ENCODE peak calls at places on chromosomes 11 and 22, in nine cellular contexts. I is astrocyte, K is glutamatergic neuron, J is neural progenitor cell, H is AG04450, P is K562, O is cardiac fibroblast, M is AG10803, C is lower lobe of right lung. U is an unnamed sample.

GRCh38 chr11:57459112-57460016 is 964 bp upstream of the RTN4RL2 start:
- DNase-seq in I (no peak), K (peak; percentile 34), J (peak; percentile 45), H (no peak), P (no peak), O (no peak), M (no peak), C (no peak), U (peak; percentile 50)

GRCh38 chr22:49592780-49593501 is 234.7 kb downstream of the BRD1 start:
- DNase-seq in I (no peak), K (no peak), J (no peak), H (no peak), P (no peak), O (no peak), M (no peak), C (peak; percentile 48), U (no peak)

GRCh38 chr11:129148487-129148886 is 43.6 kb downstream of the ARHGAP32 start:
- DNase-seq in I (no peak), K (no peak), J (no peak), H (no peak), P (no peak), O (no peak), M (no peak), C (no peak), U (no peak)

GRCh38 chr11:114832532-114833125 is 154.3 kb downstream of the NXPE2 start:
- DNase-seq in I (no peak), K (no peak), J (no peak), H (no peak), P (no peak), O (no peak), M (no peak), C (no peak), U (no peak)

GRCh38 chr11:119728651-119729580 is at the start of gene NECTIN1:
- DNase-seq in I (peak; percentile 76), K (peak; percentile 98), J (peak; percentile 97), H (peak; percentile 55), P (peak; percentile 89), O (peak; percentile 84), M (peak; percentile 77), C (peak; percentile 91), U (peak; percentile 87)

GRCh38 chr11:86735462-86736302 is 63.3 kb upstream of the ME3 start:
- DNase-seq in I (peak; percentile 85), K (no peak), J (no peak), H (no peak), P (no peak), O (peak; percentile 84), M (peak; percentile 82), C (no peak), U (no peak)

GRCh38 chr11:61083601-61084147 is 18.6 kb upstream of the CD5 start:
- DNase-seq in I (no peak), K (no peak), J (no peak), H (no peak), P (no peak), O (no peak), M (no peak), C (no peak), U (peak; percentile 83)

GRCh38 chr11:77131560-77131959 is 3.5 kb downstream of the MYO7A start:
- DNase-seq in I (no peak), K (no peak), J (no peak), H (no peak), P (no peak), O (peak; percentile 33), M (no peak), C (no peak), U (no peak)

GRCh38 chr11:112612283-112612849 is 348.9 kb upstream of the NCAM1 start:
- DNase-seq in I (no peak), K (peak; percentile 58), J (peak; percentile 65), H (no peak), P (no peak), O (no peak), M (no peak), C (no peak), U (no peak)

GRCh38 chr11:6594142-6594768 is 9.2 kb downstream of the RRP8 start:
- DNase-seq in I (no peak), K (no peak), J (no peak), H (no peak), P (no peak), O (peak; percentile 14), M (no peak), C (no peak), U (no peak)

GRCh38 chr11:73950869-73951710 is at the start of gene DNAJB13:
- DNase-seq in I (peak; percentile 41), K (peak; percentile 67), J (peak; percentile 85), H (no peak), P (peak; percentile 79), O (peak; percentile 50), M (peak; percentile 25), C (peak; percentile 64), U (peak; percentile 51)

GRCh38 chr11:115297330-115297729 is 206.9 kb downstream of the CADM1 start:
- DNase-seq in I (no peak), K (no peak), J (no peak), H (no peak), P (no peak), O (no peak), M (no peak), C (no peak), U (no peak)

GRCh38 chr11:11977206-11977938 is 31.1 kb downstream of the DKK3 start:
- DNase-seq in I (peak; percentile 95), K (no peak), J (no peak), H (peak; percentile 83), P (no peak), O (peak; percentile 92), M (peak; percentile 94), C (no peak), U (no peak)

GRCh38 chr11:72683782-72684200 is 9.6 kb upstream of the PDE2A start:
- DNase-seq in I (no peak), K (peak; percentile 92), J (peak; percentile 81), H (no peak), P (peak; percentile 80), O (peak; percentile 49), M (peak; percentile 18), C (peak; percentile 71), U (peak; percentile 85)

GRCh38 chr11:44755553-44756505 is 29.1 kb downstream of the TSPAN18 start:
- DNase-seq in I (no peak), K (no peak), J (no peak), H (no peak), P (no peak), O (no peak), M (peak; percentile 91), C (no peak), U (no peak)

GRCh38 chr11:65786786-65787636 is at the start of gene OVOL1:
- DNase-seq in I (no peak), K (no peak), J (peak; percentile 54), H (no peak), P (no peak), O (no peak), M (no peak), C (peak; percentile 81), U (no peak)

GRCh38 chr22:38941488-38941987 is 15.9 kb upstream of the APOBEC3A start:
- DNase-seq in I (no peak), K (no peak), J (peak; percentile 0), H (no peak), P (no peak), O (no peak), M (no peak), C (peak; percentile 78), U (peak; percentile 91)

GRCh38 chr22:32932176-32932575 is 126.0 kb downstream of the SYN3 start:
- DNase-seq in I (peak; percentile 10), K (no peak), J (no peak), H (peak; percentile 2), P (no peak), O (no peak), M (peak; percentile 54), C (no peak), U (no peak)

GRCh38 chr22:24088796-24089195 is 77.7 kb downstream of the CABIN1 start:
- DNase-seq in I (peak; percentile 27), K (no peak), J (peak; percentile 50), H (no peak), P (no peak), O (peak; percentile 18), M (peak; percentile 51), C (no peak), U (no peak)

GRCh38 chr22:34917239-34917638 is 148.7 kb upstream of the ISX start:
- DNase-seq in I (no peak), K (no peak), J (no peak), H (no peak), P (no peak), O (no peak), M (peak; percentile 41), C (no peak), U (no peak)

GRCh38 chr22:27252282-27253049 is 549.1 kb downstream of the MN1 start:
- DNase-seq in I (peak; percentile 92), K (no peak), J (no peak), H (peak; percentile 23), P (no peak), O (peak; percentile 90), M (peak; percentile 89), C (no peak), U (no peak)

GRCh38 chr22:44335903-44336803 is 23.4 kb upstream of the SHISAL1 start:
- DNase-seq in I (no peak), K (no peak), J (peak; percentile 34), H (no peak), P (no peak), O (no peak), M (no peak), C (no peak), U (peak; percentile 49)
- TF ChIP-seq CTCF in I (no peak), K (no peak), J (peak; percentile 30), H (no peak), P (peak; percentile 12), O (no peak), M (no peak), C (no peak), U (no peak)

GRCh38 chr11:33457948-33458347 is 200.8 kb downstream of the HIPK3 start:
- DNase-seq in I (no peak), K (no peak), J (no peak), H (no peak), P (no peak), O (no peak), M (no peak), C (no peak), U (no peak)
- TF ChIP-seq CTCF in I (no peak), K (no peak), J (no peak), H (no peak), P (no peak), O (no peak), M (no peak), C (no peak), U (no peak)

GRCh38 chr11:66976048-66976467 is 954 bp downstream of the C11orf86 start:
- DNase-seq in I (no peak), K (peak; percentile 78), J (peak; percentile 76), H (no peak), P (peak; percentile 59), O (peak; percentile 34), M (no peak), C (no peak), U (peak; percentile 40)
- TF ChIP-seq CTCF in I (peak; percentile 58), K (peak; percentile 85), J (peak; percentile 82), H (peak; percentile 85), P (peak; percentile 78), O (peak; percentile 79), M (peak; percentile 77), C (peak; percentile 31), U (peak; percentile 58)

GRCh38 chr11:34104680-34105078 is 750 bp upstream of the NAT10 start:
- DNase-seq in I (no peak), K (no peak), J (no peak), H (no peak), P (no peak), O (no peak), M (no peak), C (no peak), U (no peak)

GRCh38 chr11:34105957-34106504 is 602 bp downstream of the NAT10 start:
- DNase-seq in I (peak; percentile 22), K (no peak), J (no peak), H (no peak), P (peak; percentile 54), O (no peak), M (peak; percentile 13), C (no peak), U (no peak)

GRCh38 chr11:34105079-34105956 is at the start of gene NAT10:
- DNase-seq in I (peak; percentile 98), K (peak; percentile 96), J (peak; percentile 99), H (peak; percentile 97), P (peak; percentile 95), O (peak; percentile 99), M (peak; percentile 99), C (peak; percentile 98), U (peak; percentile 98)
- TF ChIP-seq CTCF in I (no peak), K (no peak), J (peak; percentile 32), H (no peak), P (no peak), O (no peak), M (peak; percentile 19), C (peak; percentile 27), U (no peak)